ENCODE peak calls at places on chromosome 22, in nine cellular contexts. M is activated naive CD8-positive, alpha-beta T cell treated with anti-CD3 and anti-CD28 coated beads, Interleukin-2, amount 50 U/mL, for 16 hours; Y is activated CD4-positive, alpha-beta T cell treated with anti-CD3 and anti-CD28 coated beads, Interleukin-2, amount 50 U/mL, for 1 hour; U is psoas muscle; H is activated T-cell treated with anti-CD3 and anti-CD28 coated beads for 48 hours; J is T-helper 9 cell; V is COR-L47; B is activated CD8-positive, alpha-beta memory T cell treated with anti-CD3 and anti-CD28 coated beads, Interleukin-2, amount 50 U/mL, for 4 hours; W is midbrain. I is an unnamed sample.

GRCh38 chr22:29871684-29872083 is 11.3 kb upstream of the MTMR3 start:
- DNase-seq in M (no peak), Y (no peak), U (peak; percentile 58), H (no peak), J (no peak), V (no peak), B (no peak), W (peak; percentile 11), I (no peak)

GRCh38 chr22:39251762-39252460 is 7.1 kb upstream of the PDGFB start:
- DNase-seq in M (no peak), Y (no peak), U (peak; percentile 45), H (no peak), J (no peak), V (no peak), B (no peak), W (no peak), I (no peak)

GRCh38 chr22:47066616-47066905 is 304.1 kb downstream of the TBC1D22A start:
- DNase-seq in M (no peak), Y (no peak), U (no peak), H (no peak), J (no peak), V (no peak), B (no peak), W (no peak), I (no peak)

GRCh38 chr22:41302016-41302767 is 867 bp downstream of the ZC3H7B start:
- DNase-seq in M (no peak), Y (no peak), U (no peak), H (no peak), J (no peak), V (peak; percentile 3), B (peak; percentile 24), W (no peak), I (peak; percentile 34)

GRCh38 chr22:30754971-30755759 is 60.5 kb downstream of the OSBP2 start:
- DNase-seq in M (no peak), Y (peak; percentile 34), U (peak; percentile 58), H (peak; percentile 44), J (peak; percentile 17), V (peak; percentile 62), B (peak; percentile 48), W (peak; percentile 77), I (no peak)

GRCh38 chr22:49551897-49552659 is 275.6 kb downstream of the BRD1 start:
- DNase-seq in M (no peak), Y (no peak), U (no peak), H (no peak), J (no peak), V (peak; percentile 21), B (no peak), W (no peak), I (no peak)

GRCh38 chr22:43213066-43213465 is 26.1 kb upstream of the TTLL12 start:
- DNase-seq in M (no peak), Y (no peak), U (no peak), H (no peak), J (no peak), V (no peak), B (no peak), W (no peak), I (no peak)

GRCh38 chr22:42685941-42686666 is 34.6 kb downstream of the A4GALT start:
- DNase-seq in M (no peak), Y (no peak), U (peak; percentile 91), H (no peak), J (no peak), V (no peak), B (no peak), W (no peak), I (no peak)

GRCh38 chr22:34858026-34858425 is 207.9 kb upstream of the ISX start:
- DNase-seq in M (no peak), Y (no peak), U (no peak), H (no peak), J (no peak), V (no peak), B (no peak), W (no peak), I (no peak)

GRCh38 chr22:37999236-37999635 is 14.9 kb upstream of the SOX10 start:
- DNase-seq in M (no peak), Y (no peak), U (no peak), H (no peak), J (no peak), V (no peak), B (no peak), W (no peak), I (no peak)

GRCh38 chr22:41668971-41669911 is 19.4 kb downstream of the SNU13 start:
- DNase-seq in M (no peak), Y (no peak), U (no peak), H (no peak), J (no peak), V (no peak), B (no peak), W (no peak), I (no peak)

GRCh38 chr22:47645450-47645914 is 883.0 kb downstream of the TBC1D22A start:
- DNase-seq in M (no peak), Y (no peak), U (no peak), H (no peak), J (no peak), V (no peak), B (no peak), W (no peak), I (no peak)

GRCh38 chr22:50059881-50060262 is 1.8 kb upstream of the TTLL8 start:
- DNase-seq in M (no peak), Y (no peak), U (no peak), H (no peak), J (no peak), V (no peak), B (no peak), W (no peak), I (no peak)

GRCh38 chr22:46746620-46747019 is 8.6 kb upstream of the CERK start:
- DNase-seq in M (no peak), Y (no peak), U (no peak), H (no peak), J (no peak), V (no peak), B (no peak), W (no peak), I (no peak)

GRCh38 chr22:49592780-49593501 is 234.7 kb downstream of the BRD1 start:
- DNase-seq in M (no peak), Y (no peak), U (no peak), H (no peak), J (no peak), V (no peak), B (no peak), W (no peak), I (no peak)

GRCh38 chr22:25403284-25403606 is 161.2 kb upstream of the GRK3 start:
- DNase-seq in M (no peak), Y (no peak), U (no peak), H (no peak), J (no peak), V (no peak), B (no peak), W (no peak), I (no peak)

GRCh38 chr22:30277547-30278344 is 11.1 kb upstream of the OSM start:
- DNase-seq in M (no peak), Y (no peak), U (no peak), H (no peak), J (no peak), V (no peak), B (no peak), W (peak; percentile 22), I (no peak)

GRCh38 chr22:19853879-19854777 is 546 bp downstream of the GNB1L start:
- DNase-seq in M (no peak), Y (no peak), U (no peak), H (no peak), J (no peak), V (no peak), B (no peak), W (peak; percentile 4), I (no peak)

GRCh38 chr22:31148953-31149627 is 8.8 kb upstream of the PLA2G3 start:
- DNase-seq in M (no peak), Y (peak; percentile 18), U (peak; percentile 80), H (peak; percentile 15), J (no peak), V (peak; percentile 67), B (no peak), W (peak; percentile 80), I (no peak)

GRCh38 chr22:41833369-41834004 is 582 bp downstream of the SREBF2 start:
- DNase-seq in M (no peak), Y (peak; percentile 27), U (peak; percentile 73), H (peak; percentile 38), J (peak; percentile 32), V (peak; percentile 59), B (peak; percentile 44), W (peak; percentile 40), I (peak; percentile 62)

GRCh38 chr22:36419177-36419911 is 31.6 kb upstream of the MYH9 start:
- DNase-seq in M (no peak), Y (no peak), U (no peak), H (no peak), J (no peak), V (no peak), B (no peak), W (peak; percentile 50), I (no peak)

GRCh38 chr22:46072981-46073682 is 77.2 kb upstream of the PPARA start:
- DNase-seq in M (no peak), Y (no peak), U (peak; percentile 44), H (no peak), J (no peak), V (no peak), B (peak; percentile 1), W (no peak), I (no peak)

GRCh38 chr22:42283288-42284229 is 13.1 kb upstream of the TCF20 start:
- DNase-seq in M (no peak), Y (peak; percentile 50), U (peak; percentile 55), H (peak; percentile 33), J (peak; percentile 41), V (no peak), B (peak; percentile 57), W (peak; percentile 34), I (no peak)

GRCh38 chr22:31119026-31119717 is 3.6 kb upstream of the INPP5J start:
- DNase-seq in M (no peak), Y (no peak), U (no peak), H (no peak), J (no peak), V (no peak), B (no peak), W (no peak), I (no peak)

GRCh38 chr22:30423296-30423958 is 2.1 kb upstream of the MTFP1 start:
- DNase-seq in M (peak; percentile 20), Y (peak; percentile 41), U (no peak), H (peak; percentile 70), J (peak; percentile 24), V (peak; percentile 72), B (peak; percentile 45), W (peak; percentile 81), I (peak; percentile 60)

GRCh38 chr22:41048791-41049717 is 43.3 kb upstream of the EP300 start:
- DNase-seq in M (no peak), Y (no peak), U (peak; percentile 88), H (no peak), J (no peak), V (no peak), B (no peak), W (peak; percentile 29), I (no peak)

GRCh38 chr22:35568751-35569725 is 28.4 kb downstream of the RASD2 start:
- DNase-seq in M (no peak), Y (no peak), U (no peak), H (no peak), J (no peak), V (no peak), B (no peak), W (no peak), I (no peak)

GRCh38 chr22:19855504-19856409 is 1.1 kb upstream of the GNB1L start:
- DNase-seq in M (no peak), Y (peak; percentile 37), U (peak; percentile 62), H (peak; percentile 65), J (peak; percentile 36), V (peak; percentile 53), B (peak; percentile 46), W (no peak), I (peak; percentile 64)

GRCh38 chr22:36327922-36328551 is 59.7 kb downstream of the MYH9 start:
- DNase-seq in M (no peak), Y (no peak), U (no peak), H (no peak), J (no peak), V (no peak), B (no peak), W (no peak), I (no peak)

GRCh38 chr22:37549704-37550059 is 10.6 kb upstream of the CDC42EP1 start:
- DNase-seq in M (no peak), Y (no peak), U (no peak), H (no peak), J (no peak), V (peak; percentile 65), B (no peak), W (peak; percentile 84), I (no peak)

GRCh38 chr22:48352086-48352911 is 1475.4 kb downstream of the BRD1 start:
- DNase-seq in M (no peak), Y (no peak), U (peak; percentile 32), H (no peak), J (no peak), V (no peak), B (no peak), W (no peak), I (no peak)

I was measured in activated CD4-positive, CD25-positive, alpha-beta regulatory T cell treated with anti-CD3 and anti-CD28 coated beads, Interleukin-2, amount 50 U/mL, for 72 hours.